ENCODE peak calls at places on chromosomes 11 and 22, in five cellular contexts. A is LoVo; V is foreskin fibroblast; J is stimulated activated CD8-positive, alpha-beta memory T cell treated with anti-CD3 and anti-CD28 coated beads, Interleukin-2, amount 100 ng/mL, for 48 hours; H is fibroblast of villous mesenchyme. B is an unnamed sample.

GRCh38 chr11:94767701-94768601 is at the start of gene AMOTL1:
- DNase-seq in V (peak), H (peak), J (peak), A (no peak), B (no peak)

GRCh38 chr11:102457865-102458264 is 5.3 kb upstream of the TMEM123 start:
- DNase-seq in A (no peak), H (no peak), J (no peak), V (no peak), B (no peak)

GRCh38 chr11:34358258-34358665 is 452 bp upstream of the ABTB2 start:
- DNase-seq in H (peak), A (peak), V (peak), J (peak), B (no peak)

GRCh38 chr11:1230456-1231395 is 7.9 kb downstream of the MUC5B start:
- DNase-seq in J (no peak), H (no peak), A (no peak), V (no peak), B (no peak)

GRCh38 chr11:96464695-96465307 is 75.0 kb downstream of the JRKL start:
- DNase-seq in H (peak), A (peak), J (no peak), V (peak), B (peak)

GRCh38 chr11:32671051-32671450 is 87.4 kb downstream of the EIF3M start:
- DNase-seq in V (no peak), J (no peak), A (no peak), H (peak), B (no peak)

GRCh38 chr11:12382451-12382850 is 5.1 kb downstream of the PARVA start:
- DNase-seq in J (no peak), H (no peak), A (no peak), V (peak), B (no peak)

GRCh38 chr22:50201191-50202129 is 649 bp downstream of the SELENOO start:
- DNase-seq in J (no peak), A (no peak), V (peak), H (peak), B (no peak)

GRCh38 chr11:70580036-70580805 is 181.9 kb downstream of the CTTN start:
- DNase-seq in H (no peak), V (no peak), A (no peak), J (no peak), B (no peak)

GRCh38 chr11:134637091-134638015 is 225.3 kb upstream of the B3GAT1 start:
- DNase-seq in H (no peak), J (no peak), A (no peak), V (no peak), B (no peak)

GRCh38 chr22:28146401-28147304 is 227.6 kb upstream of the PITPNB start:
- DNase-seq in V (peak), H (no peak), A (no peak), J (no peak), B (no peak)

GRCh38 chr22:50673231-50674126 is 856 bp downstream of the SHANK3 start:
- DNase-seq in A (no peak), J (no peak), H (no peak), V (no peak), B (no peak)

GRCh38 chr11:8429483-8429882 is 164.5 kb downstream of the STK33 start:
- DNase-seq in J (no peak), H (no peak), V (no peak), A (no peak), B (no peak)

B was measured in GM18507.